ENCODE peak calls at places on chromosomes 3 and 15, in ten cellular contexts. P is dorsolateral prefrontal cortex, X is breast epithelium, O is right lobe of liver, A is gastrocnemius medialis, N is suprapubic skin, R is tibial artery, F is body of pancreas, E is HCT116, L is Peyer's patch. K is an unnamed sample.

GRCh38 chr3:190671658-190672057 is 157.8 kb downstream of the IL1RAP start:
- DNase-seq in O (no peak), R (no peak), A (no peak), F (no peak), X (no peak), P (no peak), E (no peak), L (no peak), N (no peak), K (no peak)

GRCh38 chr3:171801738-171802600 is 8.3 kb downstream of the PLD1 start:
- DNase-seq in N (no peak), P (no peak), L (no peak), E (no peak), O (no peak), R (no peak), X (no peak), F (no peak), A (no peak), K (peak; percentile 91)

GRCh38 chr15:101114610-101115009 is 137.2 kb downstream of the CHSY1 start:
- DNase-seq in R (no peak), N (no peak), F (no peak), X (no peak), P (no peak), E (no peak), A (no peak), L (no peak), O (no peak), K (no peak)

GRCh38 chr3:110234831-110235230 is 836.8 kb upstream of the NECTIN3 start:
- DNase-seq in F (no peak), N (no peak), A (no peak), E (no peak), P (no peak), O (no peak), R (no peak), X (no peak), L (no peak), K (peak; percentile 8)

GRCh38 chr3:117356296-117356695 is 646.7 kb downstream of the TUSC7 start:
- DNase-seq in R (no peak), N (no peak), A (no peak), X (no peak), E (no peak), L (no peak), P (no peak), F (no peak), O (no peak), K (no peak)

GRCh38 chr3:129555176-129555575 is 12.2 kb downstream of the H1-8 start:
- DNase-seq in X (no peak), R (no peak), L (no peak), E (no peak), N (no peak), A (no peak), P (no peak), F (no peak), O (no peak), K (no peak)

GRCh38 chr3:72099331-72100061 is 314.5 kb upstream of the PROK2 start:
- DNase-seq in N (no peak), A (no peak), O (no peak), L (no peak), X (no peak), P (no peak), F (no peak), E (no peak), R (no peak), K (no peak)

GRCh38 chr3:174060431-174060830 is 662.9 kb downstream of the NLGN1 start:
- DNase-seq in E (no peak), O (no peak), L (no peak), R (no peak), N (no peak), P (no peak), F (no peak), X (no peak), A (no peak), K (no peak)

GRCh38 chr15:95937128-95937528 is 393.4 kb upstream of the NR2F2 start:
- DNase-seq in X (no peak), L (no peak), R (no peak), O (no peak), N (no peak), A (no peak), F (no peak), P (no peak), E (no peak), K (no peak)

GRCh38 chr3:30319713-30320112 is 286.7 kb upstream of the TGFBR2 start:
- DNase-seq in F (peak; percentile 61), O (no peak), L (peak; percentile 29), R (no peak), P (no peak), E (peak; percentile 73), A (no peak), N (no peak), X (no peak), K (peak; percentile 72)

DNA sequence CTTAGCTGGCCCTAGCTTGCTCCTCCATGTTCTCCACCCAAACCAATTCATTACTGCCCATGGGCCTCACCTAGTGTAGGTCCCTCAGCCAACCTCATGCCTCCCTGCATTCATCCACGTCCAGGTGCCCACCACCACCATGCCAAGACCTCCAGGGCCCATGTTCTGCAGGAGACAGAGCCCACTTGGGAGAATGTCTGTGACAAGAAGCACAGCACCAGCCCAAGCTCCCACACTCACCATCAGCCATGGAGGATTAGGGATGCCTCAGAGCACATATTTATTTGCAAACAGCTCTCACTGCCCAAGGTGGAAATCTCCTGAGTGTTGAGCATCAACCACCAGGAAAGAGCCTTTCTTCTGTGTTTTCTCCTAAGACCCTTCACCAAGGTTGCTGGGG is 43.4 kb upstream of the ACAN start:
- DNase-seq in P (no peak), N (no peak), R (no peak), X (no peak), L (no peak), A (no peak), F (no peak), E (no peak), O (no peak), K (no peak)
- H3K27me3 ChIP-seq in P (no peaks in the 10 kb centered on the region), N (no peaks in the 10 kb centered on the region), R (no peaks in the 10 kb centered on the region), X (no peaks in the 10 kb centered on the region), L (no peaks in the 10 kb centered on the region), A (no peaks in the 10 kb centered on the region), F (no peaks in the 10 kb centered on the region), E (peaks cover 3% of the 10 kb centered on the region), O (no peaks in the 10 kb centered on the region), K (no peaks in the 10 kb centered on the region)

DNA sequence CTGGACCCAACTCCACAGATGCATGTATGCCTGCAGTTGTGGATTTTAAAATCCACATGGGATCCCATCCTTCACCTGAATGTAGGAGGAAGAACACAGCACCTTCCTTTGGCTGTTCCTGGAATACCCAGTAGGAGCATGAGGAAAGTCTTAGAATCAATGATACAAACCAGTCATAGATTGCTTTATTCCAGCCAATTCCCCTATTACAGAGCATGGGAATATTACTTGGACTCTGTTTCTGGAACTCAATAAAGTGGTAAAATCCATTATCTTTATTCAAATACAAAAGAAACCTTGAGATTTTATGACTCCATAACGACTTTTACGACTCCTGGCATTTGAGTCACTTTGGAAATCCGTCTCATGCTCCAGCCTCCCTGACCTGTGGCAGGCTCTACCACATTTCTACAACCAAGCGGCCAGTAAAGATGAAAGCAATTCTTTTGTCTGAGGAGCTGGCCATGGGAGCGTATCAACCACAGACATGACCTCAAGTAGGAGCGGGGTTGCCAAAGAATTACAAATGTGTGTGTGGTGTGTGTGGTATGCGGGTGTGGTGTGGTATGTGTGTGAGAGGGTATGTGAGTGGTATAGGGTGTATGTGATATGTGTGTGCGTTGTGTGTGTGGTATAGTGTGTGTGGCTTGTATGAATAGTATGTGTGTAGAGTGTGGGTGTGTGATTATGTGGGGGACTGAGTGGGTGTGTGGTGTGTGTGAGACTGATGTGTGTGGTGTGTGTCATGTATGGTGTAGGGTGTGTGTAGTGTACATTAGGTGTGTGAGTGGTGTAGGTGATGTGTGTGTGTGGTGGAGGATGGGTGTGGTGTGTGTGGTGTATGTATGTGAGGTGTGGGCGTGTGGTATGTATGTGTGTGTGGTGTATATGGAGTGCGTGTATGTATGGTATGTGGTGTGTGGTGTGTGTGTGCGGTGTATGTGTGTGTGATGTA is 40.0 kb downstream of the ARRDC4 start:
- DNase-seq in O (no peak), X (peak; percentile 36), P (no peak), R (no peak), F (no peak), N (no peak), L (no peak), A (no peak), E (no peak), K (peak; percentile 34)
- TF ChIP-seq CTCF in O (no peak), X (no peak), P (no peak), R (no peak), F (no peak), N (no peak), L (peak; percentile 34), A (no peak), E (no peak), K (no peak)

GRCh38 chr3:48928679-48929078 is 10.0 kb downstream of the ARIH2 start:
- DNase-seq in F (no peak), E (no peak), X (no peak), N (no peak), L (no peak), O (no peak), R (no peak), P (no peak), A (no peak), K (peak; percentile 28)

GRCh38 chr3:48930590-48930989 is 11.9 kb downstream of the ARIH2 start:
- DNase-seq in P (no peak), O (no peak), F (no peak), R (no peak), E (no peak), X (no peak), L (no peak), A (no peak), N (no peak), K (no peak)

GRCh38 chr3:48926425-48927392 is 8.1 kb downstream of the ARIH2 start:
- DNase-seq in N (no peak), R (no peak), E (no peak), F (no peak), L (no peak), X (no peak), O (no peak), P (no peak), A (no peak), K (peak; percentile 26)

GRCh38 chr3:48929358-48930035 is 10.9 kb downstream of the ARIH2 start:
- DNase-seq in N (no peak), P (no peak), L (no peak), F (no peak), O (no peak), A (no peak), E (no peak), R (no peak), X (no peak), K (no peak)

DNA sequence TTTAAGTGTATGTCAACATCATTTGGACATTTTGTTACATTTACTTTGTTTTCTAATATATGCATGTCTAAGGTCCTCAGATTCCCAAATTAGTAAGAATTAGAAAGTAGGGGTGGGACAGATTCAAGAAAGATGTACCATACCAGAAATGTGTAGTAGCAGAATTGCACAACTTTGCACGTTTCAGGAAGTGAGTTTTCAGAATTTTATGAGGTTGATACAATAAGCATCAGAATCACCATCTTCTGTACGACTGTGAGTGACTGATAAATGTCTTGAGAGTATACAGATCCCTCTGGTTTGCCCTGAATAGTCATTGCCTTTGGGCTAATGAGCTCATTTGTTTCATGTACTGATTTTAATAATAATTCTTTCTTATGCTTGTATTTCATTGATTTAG is 9.3 kb downstream of the ARIH2 start:
- DNase-seq in F (no peak), O (no peak), R (no peak), X (no peak), E (no peak), N (no peak), L (no peak), A (no peak), P (no peak), K (peak; percentile 5)
- H3K4me3 ChIP-seq in F (no peak overlapping the region), O (no peak overlapping the region), R (no peak overlapping the region), X (no peak overlapping the region), E (no peak overlapping the region), N (no peak overlapping the region), L (no peak overlapping the region), A (no peak overlapping the region), P (no peak overlapping the region), K (no peak overlapping the region)

GRCh38 chr3:160226026-160226739 is 961 bp downstream of the C3orf80 start:
- DNase-seq in A (no peak), O (no peak), E (no peak), L (no peak), R (no peak), X (no peak), P (no peak), N (no peak), F (peak; percentile 8), K (no peak)
- H3K27me3 ChIP-seq in A (peaks cover 58% of the 10 kb centered on the region), O (no peaks in the 10 kb centered on the region), E (no peaks in the 10 kb centered on the region), L (peaks cover 23% of the 10 kb centered on the region), R (peaks cover 16% of the 10 kb centered on the region), X (peaks cover 12% of the 10 kb centered on the region), P (peaks cover 4% of the 10 kb centered on the region), N (peaks cover 49% of the 10 kb centered on the region), F (no peaks in the 10 kb centered on the region), K (peaks cover 21% of the 10 kb centered on the region)